ENCODE peak calls at places on chromosome 2, in eight cellular contexts. One of them, this sample, is unnamed.
A peak's percentile ranks its signal among the peaks of the same experiment; 100 is the strongest.

GRCh38 chr2:37379881-37380296 is 35.5 kb downstream of the QPCT start:
- DNase-seq in colonic mucosa: no peak
- DNase-seq in endothelial cell of umbilical vein: peak; percentile 80
- DNase-seq in mesendoderm: peak; percentile 65
- DNase-seq in neuronal stem cell: no peak
- DNase-seq in Karpas-422: no peak
- DNase-seq in trophoblast cell: no peak
- DNase-seq in neural progenitor cell: no peak
- DNase-seq in this sample: no peak

GRCh38 chr2:9258501-9258900 is 51.9 kb downstream of the ASAP2 start:
- DNase-seq in neural progenitor cell: no peak
- DNase-seq in neuronal stem cell: no peak
- DNase-seq in endothelial cell of umbilical vein: no peak
- DNase-seq in trophoblast cell: no peak
- DNase-seq in colonic mucosa: no peak
- DNase-seq in mesendoderm: no peak
- DNase-seq in Karpas-422: no peak
- DNase-seq in this sample: no peak

GRCh38 chr2:223314831-223315230 is 262.8 kb downstream of the KCNE4 start:
- DNase-seq in neuronal stem cell: no peak
- DNase-seq in colonic mucosa: no peak
- DNase-seq in neural progenitor cell: no peak
- DNase-seq in trophoblast cell: no peak
- DNase-seq in Karpas-422: no peak
- DNase-seq in mesendoderm: no peak
- DNase-seq in endothelial cell of umbilical vein: no peak
- DNase-seq in this sample: peak; percentile 26

GRCh38 chr2:45028276-45028675 is 19.0 kb upstream of the SIX2 start:
- DNase-seq in endothelial cell of umbilical vein: no peak
- DNase-seq in neuronal stem cell: no peak
- DNase-seq in colonic mucosa: no peak
- DNase-seq in Karpas-422: no peak
- DNase-seq in neural progenitor cell: no peak
- DNase-seq in trophoblast cell: no peak
- DNase-seq in mesendoderm: no peak
- DNase-seq in this sample: no peak

GRCh38 chr2:203797363-203798111 is 70.0 kb upstream of the CTLA4 start:
- DNase-seq in neuronal stem cell: no peak
- DNase-seq in colonic mucosa: no peak
- DNase-seq in neural progenitor cell: no peak
- DNase-seq in mesendoderm: no peak
- DNase-seq in endothelial cell of umbilical vein: no peak
- DNase-seq in trophoblast cell: no peak
- DNase-seq in Karpas-422: no peak
- DNase-seq in this sample: peak; percentile 63

GRCh38 chr2:667332-668000 is 9.7 kb downstream of the TMEM18 start:
- DNase-seq in neural progenitor cell: no peak
- DNase-seq in Karpas-422: peak; percentile 74
- DNase-seq in neuronal stem cell: no peak
- DNase-seq in endothelial cell of umbilical vein: peak; percentile 75
- DNase-seq in trophoblast cell: peak; percentile 23
- DNase-seq in mesendoderm: peak; percentile 58
- DNase-seq in colonic mucosa: no peak
- DNase-seq in this sample: peak; percentile 85

GRCh38 chr2:38775921-38776225 is 2.1 kb upstream of the GEMIN6 start:
- DNase-seq in mesendoderm: no peak
- DNase-seq in neuronal stem cell: no peak
- DNase-seq in endothelial cell of umbilical vein: no peak
- DNase-seq in trophoblast cell: no peak
- DNase-seq in neural progenitor cell: no peak
- DNase-seq in colonic mucosa: no peak
- DNase-seq in Karpas-422: no peak
- DNase-seq in this sample: no peak

GRCh38 chr2:74399785-74400184 is 19.7 kb upstream of the DCTN1 start:
- DNase-seq in endothelial cell of umbilical vein: peak; percentile 41
- DNase-seq in neuronal stem cell: no peak
- DNase-seq in Karpas-422: peak; percentile 87
- DNase-seq in neural progenitor cell: peak; percentile 45
- DNase-seq in colonic mucosa: no peak
- DNase-seq in trophoblast cell: no peak
- DNase-seq in mesendoderm: peak; percentile 52
- DNase-seq in this sample: peak; percentile 40

GRCh38 chr2:126717928-126718327 is 62.0 kb downstream of the GYPC start:
- DNase-seq in trophoblast cell: no peak
- DNase-seq in neuronal stem cell: no peak
- DNase-seq in neural progenitor cell: no peak
- DNase-seq in Karpas-422: no peak
- DNase-seq in colonic mucosa: no peak
- DNase-seq in mesendoderm: no peak
- DNase-seq in endothelial cell of umbilical vein: no peak
- DNase-seq in this sample: no peak

GRCh38 chr2:239108459-239108858 is 260.6 kb downstream of the TWIST2 start:
- DNase-seq in neural progenitor cell: peak; percentile 34
- DNase-seq in endothelial cell of umbilical vein: no peak
- DNase-seq in colonic mucosa: no peak
- DNase-seq in mesendoderm: peak; percentile 16
- DNase-seq in neuronal stem cell: no peak
- DNase-seq in trophoblast cell: no peak
- DNase-seq in Karpas-422: no peak
- DNase-seq in this sample: no peak

GRCh38 chr2:98065804-98066203 is 21.2 kb upstream of the VWA3B start:
- DNase-seq in neuronal stem cell: no peak
- DNase-seq in mesendoderm: no peak
- DNase-seq in neural progenitor cell: no peak
- DNase-seq in trophoblast cell: no peak
- DNase-seq in endothelial cell of umbilical vein: no peak
- DNase-seq in Karpas-422: no peak
- DNase-seq in colonic mucosa: no peak
- DNase-seq in this sample: no peak

GRCh38 chr2:172999641-173000387 is 75.8 kb upstream of the MAP3K20 start:
- DNase-seq in neuronal stem cell: no peak
- DNase-seq in Karpas-422: no peak
- DNase-seq in neural progenitor cell: no peak
- DNase-seq in mesendoderm: peak; percentile 44
- DNase-seq in endothelial cell of umbilical vein: no peak
- DNase-seq in trophoblast cell: no peak
- DNase-seq in colonic mucosa: no peak
- DNase-seq in this sample: no peak

GRCh38 chr2:12935726-12936125 is 219.0 kb downstream of the TRIB2 start:
- DNase-seq in trophoblast cell: no peak
- DNase-seq in mesendoderm: no peak
- DNase-seq in Karpas-422: no peak
- DNase-seq in neuronal stem cell: no peak
- DNase-seq in colonic mucosa: no peak
- DNase-seq in endothelial cell of umbilical vein: no peak
- DNase-seq in neural progenitor cell: no peak
- DNase-seq in this sample: no peak

GRCh38 chr2:8028981-8029380 is 652.9 kb upstream of the ID2 start:
- DNase-seq in colonic mucosa: no peak
- DNase-seq in trophoblast cell: no peak
- DNase-seq in neuronal stem cell: no peak
- DNase-seq in mesendoderm: no peak
- DNase-seq in endothelial cell of umbilical vein: no peak
- DNase-seq in Karpas-422: no peak
- DNase-seq in neural progenitor cell: no peak
- DNase-seq in this sample: no peak

GRCh38 chr2:60544059-60544458 is 9.4 kb downstream of the BCL11A start:
- DNase-seq in Karpas-422: peak; percentile 81
- DNase-seq in trophoblast cell: no peak
- DNase-seq in endothelial cell of umbilical vein: no peak
- DNase-seq in mesendoderm: no peak
- DNase-seq in neural progenitor cell: no peak
- DNase-seq in neuronal stem cell: no peak
- DNase-seq in colonic mucosa: no peak
- DNase-seq in this sample: no peak

GRCh38 chr2:131033786-131034121 is 59.5 kb downstream of the FAM168B start:
- DNase-seq in endothelial cell of umbilical vein: no peak
- DNase-seq in neuronal stem cell: no peak
- DNase-seq in neural progenitor cell: no peak
- DNase-seq in Karpas-422: no peak
- DNase-seq in mesendoderm: no peak
- DNase-seq in colonic mucosa: no peak
- DNase-seq in trophoblast cell: no peak
- DNase-seq in this sample: no peak

GRCh38 chr2:105390454-105390853 is 8.4 kb downstream of the FHL2 start:
- DNase-seq in neuronal stem cell: no peak
- DNase-seq in trophoblast cell: no peak
- DNase-seq in endothelial cell of umbilical vein: peak; percentile 44
- DNase-seq in neural progenitor cell: no peak
- DNase-seq in colonic mucosa: no peak
- DNase-seq in mesendoderm: no peak
- DNase-seq in Karpas-422: no peak
- DNase-seq in this sample: no peak

GRCh38 chr2:54486766-54487165 is 30.6 kb downstream of the SPTBN1 start:
- DNase-seq in neural progenitor cell: no peak
- DNase-seq in colonic mucosa: no peak
- DNase-seq in endothelial cell of umbilical vein: no peak
- DNase-seq in trophoblast cell: no peak
- DNase-seq in neuronal stem cell: no peak
- DNase-seq in Karpas-422: no peak
- DNase-seq in mesendoderm: no peak
- DNase-seq in this sample: no peak

GRCh38 chr2:191051825-191052778 is 38.1 kb upstream of the STAT1 start:
- DNase-seq in neural progenitor cell: peak; percentile 57
- DNase-seq in mesendoderm: peak; percentile 62
- DNase-seq in trophoblast cell: no peak
- DNase-seq in Karpas-422: peak; percentile 72
- DNase-seq in endothelial cell of umbilical vein: peak; percentile 75
- DNase-seq in neuronal stem cell: peak; percentile 23
- DNase-seq in colonic mucosa: no peak
- DNase-seq in this sample: peak; percentile 74

GRCh38 chr2:165863816-165864221 is 69.8 kb upstream of the GALNT3 start:
- DNase-seq in colonic mucosa: no peak
- DNase-seq in neural progenitor cell: peak; percentile 40
- DNase-seq in mesendoderm: peak; percentile 10
- DNase-seq in trophoblast cell: no peak
- DNase-seq in endothelial cell of umbilical vein: no peak
- DNase-seq in Karpas-422: peak; percentile 32
- DNase-seq in neuronal stem cell: no peak
- DNase-seq in this sample: no peak

GRCh38 chr2:177328056-177328455 is 63.5 kb upstream of the NFE2L2 start:
- DNase-seq in mesendoderm: no peak
- DNase-seq in endothelial cell of umbilical vein: peak; percentile 66
- DNase-seq in neural progenitor cell: no peak
- DNase-seq in trophoblast cell: no peak
- DNase-seq in Karpas-422: no peak
- DNase-seq in neuronal stem cell: no peak
- DNase-seq in colonic mucosa: no peak
- DNase-seq in this sample: peak; percentile 69

GRCh38 chr2:175206866-175207265 is 25.4 kb upstream of the ATP5MC3 start:
- DNase-seq in trophoblast cell: no peak
- DNase-seq in mesendoderm: no peak
- DNase-seq in Karpas-422: no peak
- DNase-seq in endothelial cell of umbilical vein: no peak
- DNase-seq in colonic mucosa: no peak
- DNase-seq in neural progenitor cell: no peak
- DNase-seq in neuronal stem cell: no peak
- DNase-seq in this sample: no peak
- H3K9ac ChIP-seq in trophoblast cell: no peak overlapping the region
- H3K9ac ChIP-seq in mesendoderm: no peak overlapping the region
- H3K9ac ChIP-seq in Karpas-422: no peak overlapping the region
- H3K9ac ChIP-seq in endothelial cell of umbilical vein: no peak overlapping the region
- H3K9ac ChIP-seq in colonic mucosa: no peak overlapping the region
- H3K9ac ChIP-seq in neural progenitor cell: no peak overlapping the region
- H3K9ac ChIP-seq in neuronal stem cell: no peak overlapping the region
- H3K9ac ChIP-seq in this sample: no peak overlapping the region

GRCh38 chr2:22055784-22056620 is 932.2 kb downstream of the TDRD15 start:
- DNase-seq in trophoblast cell: no peak
- DNase-seq in Karpas-422: no peak
- DNase-seq in colonic mucosa: no peak
- DNase-seq in endothelial cell of umbilical vein: no peak
- DNase-seq in neuronal stem cell: no peak
- DNase-seq in mesendoderm: no peak
- DNase-seq in neural progenitor cell: no peak
- DNase-seq in this sample: no peak

GRCh38 chr2:22056621-22057132 is 932.9 kb downstream of the TDRD15 start:
- DNase-seq in trophoblast cell: no peak
- DNase-seq in endothelial cell of umbilical vein: no peak
- DNase-seq in neural progenitor cell: no peak
- DNase-seq in neuronal stem cell: no peak
- DNase-seq in colonic mucosa: no peak
- DNase-seq in mesendoderm: no peak
- DNase-seq in Karpas-422: no peak
- DNase-seq in this sample: no peak
- H3K9ac ChIP-seq in trophoblast cell: no peak overlapping the region
- H3K9ac ChIP-seq in endothelial cell of umbilical vein: no peak overlapping the region
- H3K9ac ChIP-seq in neural progenitor cell: no peak overlapping the region
- H3K9ac ChIP-seq in neuronal stem cell: no peak overlapping the region
- H3K9ac ChIP-seq in colonic mucosa: no peak overlapping the region
- H3K9ac ChIP-seq in mesendoderm: no peak overlapping the region
- H3K9ac ChIP-seq in Karpas-422: no peak overlapping the region
- H3K9ac ChIP-seq in this sample: no peak overlapping the region

GRCh38 chr2:241036397-241036963 is 38.1 kb downstream of the SNED1 start:
- DNase-seq in endothelial cell of umbilical vein: no peak
- DNase-seq in colonic mucosa: peak; percentile 28
- DNase-seq in neural progenitor cell: peak; percentile 80
- DNase-seq in neuronal stem cell: peak; percentile 56
- DNase-seq in trophoblast cell: no peak
- DNase-seq in Karpas-422: peak; percentile 82
- DNase-seq in mesendoderm: peak; percentile 22
- DNase-seq in this sample: no peak
- H3K9ac ChIP-seq in endothelial cell of umbilical vein: no peak overlapping the region
- H3K9ac ChIP-seq in colonic mucosa: no peak overlapping the region
- H3K9ac ChIP-seq in neural progenitor cell: no peak overlapping the region
- H3K9ac ChIP-seq in neuronal stem cell: peak overlapping the region; percentile 84
- H3K9ac ChIP-seq in trophoblast cell: no peak overlapping the region
- H3K9ac ChIP-seq in Karpas-422: peak overlapping the region; percentile 73
- H3K9ac ChIP-seq in mesendoderm: no peak overlapping the region
- H3K9ac ChIP-seq in this sample: no peak overlapping the region

GRCh38 chr2:160207271-160207670 is 7.2 kb upstream of the ITGB6 start:
- DNase-seq in neural progenitor cell: no peak
- DNase-seq in endothelial cell of umbilical vein: no peak
- DNase-seq in neuronal stem cell: no peak
- DNase-seq in colonic mucosa: no peak
- DNase-seq in Karpas-422: no peak
- DNase-seq in trophoblast cell: peak; percentile 89
- DNase-seq in mesendoderm: no peak
- DNase-seq in this sample: no peak
- H3K9ac ChIP-seq in neural progenitor cell: no peak overlapping the region
- H3K9ac ChIP-seq in endothelial cell of umbilical vein: peak overlapping the region; percentile 68
- H3K9ac ChIP-seq in neuronal stem cell: no peak overlapping the region
- H3K9ac ChIP-seq in colonic mucosa: no peak overlapping the region
- H3K9ac ChIP-seq in Karpas-422: no peak overlapping the region
- H3K9ac ChIP-seq in trophoblast cell: no peak overlapping the region
- H3K9ac ChIP-seq in mesendoderm: no peak overlapping the region
- H3K9ac ChIP-seq in this sample: no peak overlapping the region

This sample was measured in IMR-90.